ENCODE peak calls at places on chromosomes 3 and 15, in eight cellular contexts. One of them, this sample, is unnamed.
A peak's percentile ranks its signal among the peaks of the same experiment; 100 is the strongest.

GRCh38 chr3:124883191-124883747 is 3.9 kb downstream of the ITGB5 start:
- DNase-seq in fibroblast of pulmonary artery: no peak
- DNase-seq in mucosa of descending colon: no peak
- DNase-seq in mammary epithelial cell: no peak
- DNase-seq in A549: no peak
- DNase-seq in right atrium auricular region: no peak
- DNase-seq in breast epithelium: no peak
- DNase-seq in ovary: no peak
- DNase-seq in this sample: no peak

GRCh38 chr15:41840092-41840491 is 1.4 kb downstream of the PLA2G4B start:
- DNase-seq in fibroblast of pulmonary artery: no peak
- DNase-seq in mucosa of descending colon: no peak
- DNase-seq in mammary epithelial cell: no peak
- DNase-seq in A549: no peak
- DNase-seq in right atrium auricular region: no peak
- DNase-seq in breast epithelium: no peak
- DNase-seq in ovary: no peak
- DNase-seq in this sample: no peak

GRCh38 chr15:69956417-69956816 is 141.3 kb downstream of the TLE3 start:
- DNase-seq in fibroblast of pulmonary artery: no peak
- DNase-seq in mucosa of descending colon: no peak
- DNase-seq in mammary epithelial cell: no peak
- DNase-seq in A549: no peak
- DNase-seq in right atrium auricular region: no peak
- DNase-seq in breast epithelium: no peak
- DNase-seq in ovary: no peak
- DNase-seq in this sample: no peak

GRCh38 chr3:39808467-39809180 is 785 bp upstream of the MYRIP start:
- DNase-seq in fibroblast of pulmonary artery: peak; percentile 7
- DNase-seq in mucosa of descending colon: peak; percentile 45
- DNase-seq in mammary epithelial cell: no peak
- DNase-seq in A549: no peak
- DNase-seq in right atrium auricular region: no peak
- DNase-seq in breast epithelium: no peak
- DNase-seq in ovary: peak; percentile 40
- DNase-seq in this sample: no peak

GRCh38 chr3:128623762-128624176 is 26.8 kb downstream of the RPN1 start:
- DNase-seq in fibroblast of pulmonary artery: peak; percentile 96
- DNase-seq in mucosa of descending colon: no peak
- DNase-seq in mammary epithelial cell: no peak
- DNase-seq in A549: no peak
- DNase-seq in right atrium auricular region: no peak
- DNase-seq in breast epithelium: no peak
- DNase-seq in ovary: peak; percentile 49
- DNase-seq in this sample: no peak

GRCh38 chr15:42080585-42081462 is 13.5 kb downstream of the PLA2G4D start:
- DNase-seq in fibroblast of pulmonary artery: peak; percentile 22
- DNase-seq in mucosa of descending colon: no peak
- DNase-seq in mammary epithelial cell: no peak
- DNase-seq in A549: no peak
- DNase-seq in right atrium auricular region: no peak
- DNase-seq in breast epithelium: no peak
- DNase-seq in ovary: no peak
- DNase-seq in this sample: no peak

GRCh38 chr3:127595303-127595702 is 2.9 kb upstream of the MCM2 start:
- DNase-seq in fibroblast of pulmonary artery: no peak
- DNase-seq in mucosa of descending colon: no peak
- DNase-seq in mammary epithelial cell: no peak
- DNase-seq in A549: no peak
- DNase-seq in right atrium auricular region: no peak
- DNase-seq in breast epithelium: no peak
- DNase-seq in ovary: no peak
- DNase-seq in this sample: no peak

GRCh38 chr3:45333549-45333948 is 54.8 kb upstream of the LARS2 start:
- DNase-seq in fibroblast of pulmonary artery: peak; percentile 22
- DNase-seq in mucosa of descending colon: no peak
- DNase-seq in mammary epithelial cell: no peak
- DNase-seq in A549: no peak
- DNase-seq in right atrium auricular region: no peak
- DNase-seq in breast epithelium: no peak
- DNase-seq in ovary: no peak
- DNase-seq in this sample: no peak

GRCh38 chr15:70853270-70853854 is 595 bp downstream of the LARP6 start:
- DNase-seq in fibroblast of pulmonary artery: peak; percentile 63
- DNase-seq in mucosa of descending colon: no peak
- DNase-seq in mammary epithelial cell: peak; percentile 83
- DNase-seq in A549: no peak
- DNase-seq in right atrium auricular region: no peak
- DNase-seq in breast epithelium: peak; percentile 23
- DNase-seq in ovary: peak; percentile 70
- DNase-seq in this sample: no peak

GRCh38 chr3:18527691-18528090 is 102.6 kb upstream of the SATB1 start:
- DNase-seq in fibroblast of pulmonary artery: no peak
- DNase-seq in mucosa of descending colon: no peak
- DNase-seq in mammary epithelial cell: no peak
- DNase-seq in A549: no peak
- DNase-seq in right atrium auricular region: no peak
- DNase-seq in breast epithelium: no peak
- DNase-seq in ovary: no peak
- DNase-seq in this sample: no peak

GRCh38 chr3:155676252-155676981 is 68.5 kb downstream of the PLCH1 start:
- DNase-seq in fibroblast of pulmonary artery: peak; percentile 28
- DNase-seq in mucosa of descending colon: no peak
- DNase-seq in mammary epithelial cell: peak; percentile 53
- DNase-seq in A549: peak; percentile 13
- DNase-seq in right atrium auricular region: peak; percentile 59
- DNase-seq in breast epithelium: no peak
- DNase-seq in ovary: peak; percentile 36
- DNase-seq in this sample: peak; percentile 25

GRCh38 chr15:39235084-39235795 is 345.6 kb upstream of the THBS1 start:
- DNase-seq in fibroblast of pulmonary artery: no peak
- DNase-seq in mucosa of descending colon: no peak
- DNase-seq in mammary epithelial cell: peak; percentile 89
- DNase-seq in A549: no peak
- DNase-seq in right atrium auricular region: no peak
- DNase-seq in breast epithelium: no peak
- DNase-seq in ovary: no peak
- DNase-seq in this sample: no peak

GRCh38 chr3:171001957-171002694 is 24.4 kb downstream of the SLC2A2 start:
- DNase-seq in fibroblast of pulmonary artery: peak; percentile 31
- DNase-seq in mucosa of descending colon: no peak
- DNase-seq in mammary epithelial cell: peak; percentile 57
- DNase-seq in A549: peak; percentile 95
- DNase-seq in right atrium auricular region: no peak
- DNase-seq in breast epithelium: no peak
- DNase-seq in ovary: no peak
- DNase-seq in this sample: peak; percentile 92

GRCh38 chr3:187222801-187223200 is 25.5 kb downstream of the RTP1 start:
- DNase-seq in fibroblast of pulmonary artery: no peak
- DNase-seq in mucosa of descending colon: no peak
- DNase-seq in mammary epithelial cell: no peak
- DNase-seq in A549: no peak
- DNase-seq in right atrium auricular region: no peak
- DNase-seq in breast epithelium: no peak
- DNase-seq in ovary: no peak
- DNase-seq in this sample: no peak

GRCh38 chr15:45634442-45635190 is at the start of gene SQOR:
- DNase-seq in fibroblast of pulmonary artery: peak; percentile 72
- DNase-seq in mucosa of descending colon: peak; percentile 95
- DNase-seq in mammary epithelial cell: peak; percentile 92
- DNase-seq in A549: peak; percentile 86
- DNase-seq in right atrium auricular region: peak; percentile 87
- DNase-seq in breast epithelium: peak; percentile 82
- DNase-seq in ovary: peak; percentile 76
- DNase-seq in this sample: no peak

GRCh38 chr3:46280105-46280797 is 38.0 kb downstream of the CCR3 start:
- DNase-seq in fibroblast of pulmonary artery: peak; percentile 26
- DNase-seq in mucosa of descending colon: no peak
- DNase-seq in mammary epithelial cell: peak; percentile 84
- DNase-seq in A549: no peak
- DNase-seq in right atrium auricular region: no peak
- DNase-seq in breast epithelium: no peak
- DNase-seq in ovary: no peak
- DNase-seq in this sample: no peak

GRCh38 chr3:167110906-167111305 is 269.2 kb downstream of the ZBBX start:
- DNase-seq in fibroblast of pulmonary artery: no peak
- DNase-seq in mucosa of descending colon: no peak
- DNase-seq in mammary epithelial cell: peak; percentile 0
- DNase-seq in A549: peak; percentile 2
- DNase-seq in right atrium auricular region: no peak
- DNase-seq in breast epithelium: no peak
- DNase-seq in ovary: no peak
- DNase-seq in this sample: peak; percentile 19

GRCh38 chr3:18481946-18482548 is 56.9 kb upstream of the SATB1 start:
- DNase-seq in fibroblast of pulmonary artery: no peak
- DNase-seq in mucosa of descending colon: no peak
- DNase-seq in mammary epithelial cell: no peak
- DNase-seq in A549: no peak
- DNase-seq in right atrium auricular region: no peak
- DNase-seq in breast epithelium: no peak
- DNase-seq in ovary: no peak
- DNase-seq in this sample: no peak

GRCh38 chr3:153621988-153622387 is 460.0 kb downstream of the RAP2B start:
- DNase-seq in fibroblast of pulmonary artery: no peak
- DNase-seq in mucosa of descending colon: no peak
- DNase-seq in mammary epithelial cell: peak; percentile 17
- DNase-seq in A549: no peak
- DNase-seq in right atrium auricular region: no peak
- DNase-seq in breast epithelium: no peak
- DNase-seq in ovary: no peak
- DNase-seq in this sample: no peak

GRCh38 chr15:60079210-60079609 is 75.1 kb downstream of the FOXB1 start:
- DNase-seq in fibroblast of pulmonary artery: peak; percentile 39
- DNase-seq in mucosa of descending colon: no peak
- DNase-seq in mammary epithelial cell: no peak
- DNase-seq in A549: peak; percentile 24
- DNase-seq in right atrium auricular region: no peak
- DNase-seq in breast epithelium: no peak
- DNase-seq in ovary: no peak
- DNase-seq in this sample: no peak
- TF ChIP-seq CTCF in fibroblast of pulmonary artery: peak; percentile 50
- TF ChIP-seq CTCF in mucosa of descending colon: no peak
- TF ChIP-seq CTCF in mammary epithelial cell: peak; percentile 42
- TF ChIP-seq CTCF in A549: peak; percentile 14
- TF ChIP-seq CTCF in right atrium auricular region: no peak
- TF ChIP-seq CTCF in breast epithelium: no peak
- TF ChIP-seq CTCF in ovary: no peak
- TF ChIP-seq CTCF in this sample: peak; percentile 49

DNA sequence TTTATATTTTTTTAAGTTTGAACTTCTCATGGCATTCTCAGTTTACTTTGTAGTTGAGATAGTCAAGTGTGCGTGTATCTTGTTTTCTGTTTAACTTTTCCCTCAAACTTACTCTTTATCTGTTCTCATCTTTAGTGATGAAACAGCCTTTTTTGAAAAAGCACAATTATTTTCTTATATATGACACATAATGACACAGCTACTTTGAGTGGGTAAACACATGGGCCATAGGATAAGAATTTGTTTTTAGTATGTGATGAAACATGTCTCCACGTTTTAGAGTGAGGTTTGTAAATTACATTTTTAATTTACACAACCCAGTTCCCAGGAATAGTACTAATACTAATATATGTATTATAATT is 3.2 kb downstream of the DIPK2A start:
- DNase-seq in fibroblast of pulmonary artery: peak; percentile 34
- DNase-seq in mucosa of descending colon: no peak
- DNase-seq in mammary epithelial cell: peak; percentile 19
- DNase-seq in A549: no peak
- DNase-seq in right atrium auricular region: no peak
- DNase-seq in breast epithelium: no peak
- DNase-seq in ovary: no peak
- DNase-seq in this sample: no peak
- H3K4me3 ChIP-seq in fibroblast of pulmonary artery: peak overlapping the region; percentile 58
- H3K4me3 ChIP-seq in mucosa of descending colon: no peak overlapping the region
- H3K4me3 ChIP-seq in mammary epithelial cell: peak overlapping the region; percentile 93
- H3K4me3 ChIP-seq in A549: no peak overlapping the region
- H3K4me3 ChIP-seq in right atrium auricular region: peak overlapping the region; percentile 97
- H3K4me3 ChIP-seq in breast epithelium: no peak overlapping the region
- H3K4me3 ChIP-seq in ovary: peak overlapping the region; percentile 91
- H3K4me3 ChIP-seq in this sample: peak overlapping the region; percentile 79

GRCh38 chr15:66702035-66702769 is at the start of gene SMAD6:
- DNase-seq in fibroblast of pulmonary artery: peak; percentile 99
- DNase-seq in mucosa of descending colon: peak; percentile 93
- DNase-seq in mammary epithelial cell: peak; percentile 92
- DNase-seq in A549: peak; percentile 99
- DNase-seq in right atrium auricular region: peak; percentile 100
- DNase-seq in breast epithelium: peak; percentile 87
- DNase-seq in ovary: peak; percentile 97
- DNase-seq in this sample: peak; percentile 80
- TF ChIP-seq CTCF in fibroblast of pulmonary artery: no peak
- TF ChIP-seq CTCF in mucosa of descending colon: no peak
- TF ChIP-seq CTCF in mammary epithelial cell: no peak
- TF ChIP-seq CTCF in A549: no peak
- TF ChIP-seq CTCF in right atrium auricular region: no peak
- TF ChIP-seq CTCF in breast epithelium: no peak
- TF ChIP-seq CTCF in ovary: no peak
- TF ChIP-seq CTCF in this sample: no peak

GRCh38 chr3:27613846-27614500 is 108.2 kb downstream of the EOMES start:
- DNase-seq in fibroblast of pulmonary artery: peak; percentile 47
- DNase-seq in mucosa of descending colon: no peak
- DNase-seq in mammary epithelial cell: no peak
- DNase-seq in A549: no peak
- DNase-seq in right atrium auricular region: no peak
- DNase-seq in breast epithelium: no peak
- DNase-seq in ovary: no peak
- DNase-seq in this sample: no peak

GRCh38 chr3:27615555-27615954 is 106.6 kb downstream of the EOMES start:
- DNase-seq in fibroblast of pulmonary artery: no peak
- DNase-seq in mucosa of descending colon: no peak
- DNase-seq in mammary epithelial cell: no peak
- DNase-seq in A549: no peak
- DNase-seq in right atrium auricular region: no peak
- DNase-seq in breast epithelium: peak; percentile 35
- DNase-seq in ovary: no peak
- DNase-seq in this sample: no peak

GRCh38 chr3:27617552-27617951 is 104.6 kb downstream of the EOMES start:
- DNase-seq in fibroblast of pulmonary artery: no peak
- DNase-seq in mucosa of descending colon: no peak
- DNase-seq in mammary epithelial cell: no peak
- DNase-seq in A549: no peak
- DNase-seq in right atrium auricular region: no peak
- DNase-seq in breast epithelium: no peak
- DNase-seq in ovary: no peak
- DNase-seq in this sample: no peak

GRCh38 chr3:27616031-27616430 is 106.1 kb downstream of the EOMES start:
- DNase-seq in fibroblast of pulmonary artery: no peak
- DNase-seq in mucosa of descending colon: no peak
- DNase-seq in mammary epithelial cell: no peak
- DNase-seq in A549: no peak
- DNase-seq in right atrium auricular region: no peak
- DNase-seq in breast epithelium: no peak
- DNase-seq in ovary: no peak
- DNase-seq in this sample: no peak

DNA sequence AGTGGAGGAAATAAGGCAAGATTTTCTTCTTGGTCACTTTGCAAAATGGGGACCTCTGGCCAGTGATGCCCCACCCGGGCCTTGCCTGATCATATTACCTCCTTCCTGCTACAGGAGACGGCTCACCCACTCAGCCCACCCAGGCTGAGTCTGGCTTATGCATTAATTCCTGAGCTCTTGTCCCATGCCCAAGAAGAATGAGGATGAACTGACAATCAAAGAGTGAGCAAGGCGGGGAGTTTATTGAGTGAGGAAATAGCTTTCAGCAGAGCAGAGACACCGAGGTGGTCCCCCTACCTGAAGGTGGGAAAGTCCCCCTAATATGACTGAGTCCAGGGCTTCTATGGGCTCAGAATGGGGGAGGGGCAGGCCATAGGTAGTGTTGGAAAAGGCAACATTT is 107.5 kb downstream of the EOMES start:
- DNase-seq in fibroblast of pulmonary artery: no peak
- DNase-seq in mucosa of descending colon: no peak
- DNase-seq in mammary epithelial cell: no peak
- DNase-seq in A549: no peak
- DNase-seq in right atrium auricular region: no peak
- DNase-seq in breast epithelium: no peak
- DNase-seq in ovary: no peak
- DNase-seq in this sample: no peak
- H3K4me3 ChIP-seq in fibroblast of pulmonary artery: no peak overlapping the region
- H3K4me3 ChIP-seq in mucosa of descending colon: no peak overlapping the region
- H3K4me3 ChIP-seq in mammary epithelial cell: no peak overlapping the region
- H3K4me3 ChIP-seq in A549: no peak overlapping the region
- H3K4me3 ChIP-seq in right atrium auricular region: no peak overlapping the region
- H3K4me3 ChIP-seq in breast epithelium: no peak overlapping the region
- H3K4me3 ChIP-seq in ovary: no peak overlapping the region
- H3K4me3 ChIP-seq in this sample: no peak overlapping the region